ENCODE peak calls at places on chromosomes 13 and 19, in four cellular contexts. E is breast epithelium, M is cardiac muscle cell, Z is tibial artery. C is an unnamed sample.

GRCh38 chr13:74575729-74576125 is 441.5 kb upstream of the KLF12 start:
- DNase-seq in Z (peak; percentile 90), E (no peak), M (peak; percentile 70), C (peak; percentile 84)

GRCh38 chr19:46745030-46745429 is 827 bp upstream of the FKRP start:
- DNase-seq in E (no peak), M (no peak), Z (no peak), C (peak; percentile 20)

GRCh38 chr19:16118489-16119033 is 6.9 kb downstream of the RAB8A start:
- DNase-seq in Z (peak; percentile 74), E (no peak), M (no peak), C (peak; percentile 69)

GRCh38 chr13:97136418-97136817 is 85.7 kb upstream of the MBNL2 start:
- DNase-seq in E (no peak), Z (no peak), M (no peak), C (no peak)

GRCh38 chr13:52931913-52932312 is 83.5 kb upstream of the PCDH8 start:
- DNase-seq in Z (no peak), E (no peak), M (no peak), C (no peak)

GRCh38 chr19:34430738-34431625 is 2.8 kb downstream of the UBA2 start:
- DNase-seq in Z (no peak), M (peak; percentile 68), E (no peak), C (no peak)

GRCh38 chr13:85497652-85498051 is 301.6 kb downstream of the SLITRK6 start:
- DNase-seq in M (peak; percentile 97), Z (no peak), E (no peak), C (no peak)

GRCh38 chr19:8922591-8922990 is 87.6 kb downstream of the MUC16 start:
- DNase-seq in E (no peak), M (no peak), Z (no peak), C (no peak)

GRCh38 chr13:64810701-64811258 is 2419.4 kb downstream of the PCDH9 start:
- DNase-seq in M (peak; percentile 11), E (no peak), Z (no peak), C (no peak)

GRCh38 chr13:107721436-107721835 is 493.9 kb downstream of the LIG4 start:
- DNase-seq in E (no peak), Z (no peak), M (no peak), C (no peak)

GRCh38 chr13:79628463-79628862 is 147.5 kb downstream of the NDFIP2 start:
- DNase-seq in Z (no peak), M (no peak), E (no peak), C (no peak)

GRCh38 chr13:100941811-100942361 is 267.3 kb upstream of the TMTC4 start:
- DNase-seq in M (no peak), E (no peak), Z (no peak), C (no peak)

GRCh38 chr19:30373593-30373992 is 1.4 kb downstream of the ZNF536 start:
- DNase-seq in Z (no peak), E (no peak), M (no peak), C (no peak)

GRCh38 chr19:1064661-1065605 is 2.0 kb upstream of the ARHGAP45 start:
- DNase-seq in E (no peak), M (peak; percentile 72), Z (peak; percentile 80), C (peak; percentile 77)

GRCh38 chr13:33262069-33262487 is 23.5 kb downstream of the STARD13 start:
- DNase-seq in Z (no peak), E (no peak), M (no peak), C (no peak)

GRCh38 chr13:41222259-41222852 is 28.0 kb upstream of the KBTBD7 start:
- DNase-seq in Z (no peak), E (no peak), M (peak; percentile 71), C (no peak)

GRCh38 chr13:53138369-53139036 is 109.9 kb downstream of the OLFM4 start:
- DNase-seq in M (peak; percentile 82), Z (no peak), E (no peak), C (no peak)

GRCh38 chr19:55353803-55354697 is 469 bp downstream of the COX6B2 start:
- DNase-seq in M (peak; percentile 68), Z (no peak), E (no peak), C (peak; percentile 74)

GRCh38 chr13:61410669-61411297 is 4.9 kb downstream of the PCDH20 start:
- DNase-seq in E (no peak), M (peak; percentile 35), Z (no peak), C (no peak)

GRCh38 chr19:57576661-57577060 is 2.0 kb downstream of the ZNF416 start:
- DNase-seq in E (no peak), Z (no peak), M (no peak), C (no peak)

GRCh38 chr13:33034897-33035296 is 18.7 kb downstream of the KL start:
- DNase-seq in Z (no peak), E (no peak), M (peak; percentile 15), C (no peak)

GRCh38 chr19:6551607-6552450 is 21.0 kb downstream of the TNFSF9 start:
- DNase-seq in Z (no peak), M (peak; percentile 17), E (no peak), C (peak; percentile 70)

GRCh38 chr13:97600438-97601080 is 166.6 kb downstream of the RAP2A start:
- DNase-seq in Z (no peak), E (no peak), M (peak; percentile 90), C (no peak)

GRCh38 chr19:47471733-47472457 is at the start of gene SLC8A2:
- DNase-seq in M (peak; percentile 92), Z (peak; percentile 88), E (peak; percentile 78), C (peak; percentile 50)

GRCh38 chr13:77698211-77699058 is 948 bp downstream of the SLAIN1 start:
- DNase-seq in M (no peak), E (no peak), Z (peak; percentile 66), C (peak; percentile 36)

GRCh38 chr13:114130708-114131580 is 1.5 kb downstream of the RASA3 start:
- DNase-seq in Z (peak; percentile 83), E (no peak), M (peak; percentile 78), C (peak; percentile 86)

GRCh38 chr19:29770653-29771052 is 41.1 kb upstream of the CCNE1 start:
- DNase-seq in Z (no peak), E (no peak), M (no peak), C (no peak)

GRCh38 chr19:23718802-23719201 is 31.8 kb upstream of the ZNF675 start:
- DNase-seq in M (no peak), E (no peak), Z (no peak), C (no peak)

GRCh38 chr13:47033216-47033615 is 136.4 kb upstream of the HTR2A start:
- DNase-seq in E (no peak), M (peak; percentile 45), Z (no peak), C (no peak)

GRCh38 chr19:32367948-32368536 is 22.6 kb downstream of the ZNF507 start:
- DNase-seq in Z (no peak), E (no peak), M (no peak), C (no peak)

DNA sequence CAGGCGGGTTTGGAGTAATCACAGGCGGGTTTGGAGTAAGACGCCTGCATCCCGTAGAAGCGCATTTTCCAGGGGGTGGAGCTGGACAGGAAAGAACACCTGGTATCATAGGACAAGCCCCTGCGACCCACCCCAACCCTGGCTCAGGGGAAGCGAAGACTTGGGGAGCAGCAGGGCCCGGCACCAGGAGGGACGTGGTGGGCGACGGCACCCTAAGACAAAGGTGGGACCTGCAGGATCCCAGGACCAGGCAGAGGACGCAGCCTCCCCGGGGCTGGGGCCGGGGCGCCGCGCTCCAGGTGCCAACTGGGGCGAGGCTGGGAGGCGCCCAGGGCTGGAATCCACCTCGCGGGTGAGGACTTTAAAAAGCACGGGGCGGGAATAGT is 520 bp downstream of the ZNF600 start:
- DNase-seq in M (no peak), E (no peak), Z (no peak), C (no peak)
- H3K27ac ChIP-seq in M (no peak overlapping the region), E (peak overlapping the region; percentile 68), Z (peak overlapping the region; percentile 78), C (peak overlapping the region; percentile 74)

GRCh38 chr19:45567609-45568008 is 17.0 kb downstream of the OPA3 start:
- DNase-seq in E (no peak), Z (no peak), M (no peak), C (no peak)

GRCh38 chr19:45568732-45569131 is 15.9 kb downstream of the OPA3 start:
- DNase-seq in M (no peak), E (no peak), Z (no peak), C (peak; percentile 22)

GRCh38 chr19:45574526-45574925 is 10.1 kb downstream of the OPA3 start:
- DNase-seq in Z (no peak), M (no peak), E (no peak), C (no peak)

GRCh38 chr19:45571457-45572220 is 13.0 kb downstream of the OPA3 start:
- DNase-seq in Z (no peak), E (no peak), M (no peak), C (no peak)

DNA sequence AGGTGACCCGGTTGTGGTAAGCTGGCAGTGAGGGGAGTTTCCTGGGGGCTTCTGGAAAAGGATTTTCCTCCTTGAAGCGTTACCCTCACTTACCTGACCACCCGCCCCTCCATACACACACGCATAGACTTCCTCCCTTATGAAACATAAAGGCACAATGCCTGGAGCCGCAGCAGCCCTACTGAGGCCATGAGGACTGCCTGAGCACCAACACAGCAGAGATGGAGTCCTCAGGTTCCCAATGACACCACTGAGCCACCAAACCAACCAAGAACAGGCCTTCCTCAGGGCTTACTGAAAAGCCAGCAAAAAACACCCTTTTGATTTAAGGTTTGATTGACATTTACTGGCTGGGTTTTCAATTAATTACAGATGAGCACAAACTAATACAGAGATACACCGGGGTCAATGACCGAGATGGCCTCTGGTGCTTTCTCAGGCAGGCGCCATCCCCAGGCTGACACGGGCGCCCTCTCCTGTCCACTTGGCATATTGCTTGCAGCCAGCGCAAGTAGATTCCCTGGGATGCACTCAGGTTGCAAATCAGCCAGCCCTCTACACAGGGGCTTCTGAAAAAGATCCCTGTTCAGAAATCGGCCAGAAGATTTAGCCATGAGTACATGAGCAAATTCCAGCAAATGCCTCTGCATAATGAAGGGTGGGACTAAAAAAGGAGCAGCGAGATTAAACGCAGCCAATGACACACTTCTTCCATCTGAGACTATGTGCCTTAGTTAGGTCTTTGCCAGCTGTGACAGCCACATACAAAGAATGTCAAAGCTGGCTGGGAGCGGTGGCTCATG is 14.8 kb downstream of the OPA3 start:
- DNase-seq in Z (no peak), M (peak; percentile 49), E (no peak), C (peak; percentile 50)
- H3K4me3 ChIP-seq in Z (no peak overlapping the region), M (no peak overlapping the region), E (no peak overlapping the region), C (no peak overlapping the region)

DNA sequence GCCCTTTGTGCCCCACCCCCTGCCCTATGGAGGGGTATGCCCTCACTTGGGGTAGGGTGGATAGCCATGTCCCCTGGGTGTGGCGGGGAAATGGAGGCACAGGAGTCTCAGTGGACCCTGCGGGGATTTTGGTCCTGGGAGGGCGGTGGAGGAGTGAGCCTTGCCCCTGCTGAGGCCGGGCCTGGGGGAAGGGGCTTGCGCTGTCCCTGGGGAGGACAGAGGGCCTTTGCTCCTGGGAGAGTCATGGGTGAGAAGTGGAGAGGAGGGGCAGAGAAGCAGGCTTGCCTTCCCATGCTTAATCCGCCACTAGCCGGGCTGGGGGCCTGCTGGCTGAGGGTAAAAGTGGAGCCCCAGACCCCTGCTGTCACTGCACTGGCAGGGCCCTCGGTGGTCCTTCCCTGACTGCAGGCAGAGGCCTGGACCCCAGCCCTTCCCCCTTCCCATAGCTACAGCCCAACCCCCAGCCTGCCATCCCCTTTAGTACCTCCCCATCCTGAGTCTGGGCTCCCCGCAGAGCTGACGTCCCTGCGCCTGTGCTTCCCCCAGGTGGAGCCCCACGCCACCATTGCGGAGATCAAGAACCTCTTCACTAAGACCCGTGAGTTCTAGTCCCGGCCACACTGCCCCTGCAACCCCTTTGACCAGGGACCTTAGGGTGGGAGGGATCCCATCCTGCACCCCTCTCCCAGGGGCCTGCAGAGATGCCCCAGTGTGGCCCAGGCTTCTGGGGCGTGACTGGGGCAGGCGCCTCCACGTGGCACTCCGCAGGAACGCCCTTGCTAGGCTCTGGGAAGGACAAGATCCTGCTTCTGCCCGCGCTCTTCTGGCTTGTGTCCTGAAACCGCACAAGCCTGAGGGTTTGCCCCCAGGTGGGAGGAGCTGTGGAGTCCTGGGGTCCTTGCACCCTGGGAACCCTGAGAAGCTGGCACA is 8.9 kb downstream of the NDUFB7 start:
- DNase-seq in Z (no peak), E (no peak), M (no peak), C (no peak)
- H3K4me1 ChIP-seq in Z (peaks cover 42% of the 10 kb centered on the region), E (peaks cover 30% of the 10 kb centered on the region), M (peaks cover 28% of the 10 kb centered on the region), C (no peaks in the 10 kb centered on the region)

GRCh38 chr13:26017932-26018690 is 33.7 kb downstream of the SHISA2 start:
- DNase-seq in M (peak; percentile 41), Z (no peak), E (no peak), C (no peak)
- H3K27ac ChIP-seq in M (no peak overlapping the region), Z (no peak overlapping the region), E (no peak overlapping the region), C (no peak overlapping the region)

C was measured in left lung.